ENCODE peak calls at places on chromosomes 13 and 19, in seven cellular contexts. P, O, A, E, Y, X and Z are unnamed samples.

GRCh38 chr13:47216176-47216822 is 319.4 kb upstream of the HTR2A start:
- DNase-seq in P (no peak), O (peak), A (no peak), E (peak), Y (no peak), X (no peak), Z (peak)

GRCh38 chr13:33547035-33547434 is 261.5 kb upstream of the STARD13 start:
- DNase-seq in P (no peak), O (no peak), A (no peak), E (no peak), Y (no peak), X (no peak), Z (peak)

GRCh38 chr19:277131-277530 is 14.1 kb downstream of the PLPP2 start:
- DNase-seq in P (no peak), O (no peak), A (no peak), E (no peak), Y (no peak), X (no peak), Z (no peak)

GRCh38 chr19:42421591-42422031 is 5.6 kb downstream of the LIPE start:
- DNase-seq in P (peak), O (no peak), A (no peak), E (no peak), Y (no peak), X (no peak), Z (no peak)

GRCh38 chr13:51416107-51416506 is 36.7 kb downstream of the INTS6 start:
- DNase-seq in P (no peak), O (no peak), A (no peak), E (no peak), Y (no peak), X (no peak), Z (no peak)

GRCh38 chr19:46975918-46976782 is 43.5 kb upstream of the NPAS1 start:
- DNase-seq in P (peak), O (peak), A (peak), E (peak), Y (peak), X (peak), Z (peak)

GRCh38 chr13:74891610-74892009 is 590.4 kb downstream of the TBC1D4 start:
- DNase-seq in P (no peak), O (no peak), A (no peak), E (peak), Y (no peak), X (no peak), Z (peak)

GRCh38 chr13:20439261-20439660 is 86.4 kb downstream of the CRYL1 start:
- DNase-seq in P (no peak), O (no peak), A (no peak), E (peak), Y (no peak), X (no peak), Z (no peak)

GRCh38 chr13:30486230-30487074 is 20.7 kb upstream of the HMGB1 start:
- DNase-seq in P (no peak), O (no peak), A (peak), E (no peak), Y (no peak), X (no peak), Z (no peak)

GRCh38 chr19:28419312-28419711 is 793.6 kb downstream of the UQCRFS1 start:
- DNase-seq in P (no peak), O (no peak), A (no peak), E (no peak), Y (peak), X (no peak), Z (peak)

GRCh38 chr19:45311640-45312039 is 11.0 kb downstream of the CKM start:
- DNase-seq in P (peak), O (no peak), A (no peak), E (no peak), Y (peak), X (no peak), Z (no peak)

GRCh38 chr19:8571006-8571411 is 6.2 kb downstream of the MYO1F start:
- DNase-seq in P (no peak), O (no peak), A (peak), E (peak), Y (peak), X (no peak), Z (peak)

GRCh38 chr13:65679240-65679639 is 1550.9 kb downstream of the PCDH9 start:
- DNase-seq in P (no peak), O (no peak), A (no peak), E (peak), Y (no peak), X (no peak), Z (peak)

DNA sequence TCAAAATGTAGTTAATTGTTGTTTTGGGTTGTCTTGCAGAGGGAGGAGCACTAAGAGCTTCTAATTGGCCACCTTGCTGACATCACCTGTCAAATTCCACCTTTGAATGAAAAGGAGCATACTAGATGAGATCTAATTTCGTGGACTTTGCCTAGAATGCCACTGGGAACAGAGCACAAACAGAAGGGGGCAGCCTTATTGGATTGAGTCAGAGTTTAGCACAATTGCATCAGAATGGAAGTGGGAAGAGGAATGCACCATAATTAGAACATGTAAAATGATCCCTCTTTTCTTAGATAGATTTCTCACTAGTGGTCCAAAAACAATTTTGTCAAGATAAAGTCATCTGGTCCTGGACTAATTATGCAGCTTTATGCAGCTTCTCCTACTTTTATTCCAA is 1552.2 kb downstream of the PCDH9 start:
- DNase-seq in P (no peak), O (no peak), A (no peak), E (peak), Y (no peak), X (no peak), Z (peak)
- TF ChIP-seq CTCF in P (no peak), O (peak), A (no peak), E (no peak), Y (no peak), X (no peak), Z (peak)

GRCh38 chr19:9700229-9700981 is 25.5 kb upstream of the ZNF562 start:
- DNase-seq in P (no peak), O (no peak), A (no peak), E (no peak), Y (no peak), X (no peak), Z (no peak)

GRCh38 chr19:9705836-9706235 is 30.9 kb upstream of the ZNF562 start:
- DNase-seq in P (no peak), O (no peak), A (no peak), E (no peak), Y (no peak), X (no peak), Z (no peak)

GRCh38 chr19:9702186-9702585 is 27.3 kb upstream of the ZNF562 start:
- DNase-seq in P (no peak), O (no peak), A (no peak), E (no peak), Y (no peak), X (no peak), Z (no peak)
- H3K4me3 ChIP-seq in P (no peak), O (no peak), A (no peak), E (no peak), Y (no peak), X (no peak), Z (no peak)

GRCh38 chr13:97124237-97124636 is 97.9 kb upstream of the MBNL2 start:
- DNase-seq in P (no peak), O (no peak), A (no peak), E (no peak), Y (no peak), X (no peak), Z (no peak)

GRCh38 chr13:97122381-97122996 is 99.6 kb upstream of the MBNL2 start:
- DNase-seq in P (no peak), O (no peak), A (no peak), E (peak), Y (no peak), X (no peak), Z (peak)

GRCh38 chr13:97125810-97126738 is 96.1 kb upstream of the MBNL2 start:
- DNase-seq in P (no peak), O (no peak), A (no peak), E (peak), Y (no peak), X (peak), Z (peak)

GRCh38 chr13:97127842-97128241 is 94.3 kb upstream of the MBNL2 start:
- DNase-seq in P (no peak), O (no peak), A (no peak), E (peak), Y (no peak), X (no peak), Z (no peak)

DNA sequence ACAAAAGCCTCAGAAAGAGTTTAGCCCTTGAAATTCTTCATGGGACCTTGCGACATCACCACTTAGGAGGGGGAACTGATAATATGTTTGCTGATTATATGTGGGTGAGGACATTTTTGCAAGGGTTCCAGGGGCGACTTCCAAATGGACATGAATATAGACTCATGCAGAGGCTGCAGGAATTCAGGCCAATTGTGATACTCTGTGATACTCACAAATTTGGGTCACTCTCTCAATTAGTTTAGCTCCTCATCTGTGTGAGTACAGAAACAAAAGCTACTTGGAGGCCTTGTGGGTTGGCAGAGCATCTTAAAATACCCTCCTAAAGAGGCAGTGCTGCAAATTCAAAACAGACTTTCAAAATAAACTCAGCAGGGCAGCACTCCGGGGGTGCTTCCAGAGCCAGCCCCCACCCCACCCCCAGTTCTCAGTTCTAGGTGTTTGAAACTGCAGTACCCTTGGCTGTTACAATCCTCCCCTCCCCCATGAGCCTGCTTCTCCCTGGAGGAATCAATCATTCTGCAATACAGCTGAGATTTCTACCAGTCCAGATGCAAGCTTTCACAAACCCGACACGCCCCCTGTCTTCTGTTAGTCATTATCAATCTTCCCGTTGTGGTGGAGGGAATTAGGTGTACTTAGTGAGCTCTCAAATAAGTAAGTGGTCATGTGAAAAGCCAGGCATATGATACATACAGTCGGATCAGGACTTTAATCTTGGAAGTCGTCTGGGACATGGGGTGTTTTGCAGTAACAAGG is 96.9 kb upstream of the MBNL2 start:
- DNase-seq in P (no peak), O (no peak), A (peak), E (peak), Y (peak), X (peak), Z (peak)
- TF ChIP-seq CTCF in P (no peak), O (peak), A (no peak), E (peak), Y (no peak), X (peak), Z (peak)

DNA sequence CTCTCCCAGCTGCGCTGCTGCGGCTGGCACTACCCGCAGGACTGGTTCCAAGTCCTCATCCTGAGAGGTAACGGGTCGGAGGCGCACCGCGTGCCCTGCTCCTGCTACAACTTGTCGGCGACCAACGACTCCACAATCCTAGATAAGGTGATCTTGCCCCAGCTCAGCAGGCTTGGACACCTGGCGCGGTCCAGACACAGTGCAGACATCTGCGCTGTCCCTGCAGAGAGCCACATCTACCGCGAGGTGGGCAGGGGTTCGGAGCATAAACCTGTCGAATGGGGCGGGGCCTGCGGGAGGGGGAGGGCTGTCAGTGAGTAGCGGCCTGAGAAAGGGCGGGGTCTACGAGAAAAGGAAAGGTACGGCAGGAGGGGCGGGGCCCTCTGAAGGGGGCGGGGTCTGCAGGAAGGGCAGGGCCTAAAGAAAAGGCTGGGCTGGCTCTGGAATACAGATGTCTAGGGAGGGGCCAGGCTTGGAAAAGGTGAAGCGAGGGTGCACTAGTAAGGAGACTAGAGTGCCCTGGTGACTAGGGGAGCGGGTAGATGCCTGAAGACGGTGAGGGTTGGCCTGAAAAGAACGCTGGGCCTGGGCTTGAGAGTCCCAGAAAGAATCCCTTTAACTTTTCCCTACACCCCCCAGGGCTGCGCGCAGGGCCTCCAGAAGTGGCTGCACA is 3.6 kb downstream of the CD37 start:
- DNase-seq in P (peak), O (no peak), A (peak), E (peak), Y (peak), X (peak), Z (peak)
- H3K4me3 ChIP-seq in P (peak), O (peak), A (no peak), E (peak), Y (peak), X (no peak), Z (peak)

DNA sequence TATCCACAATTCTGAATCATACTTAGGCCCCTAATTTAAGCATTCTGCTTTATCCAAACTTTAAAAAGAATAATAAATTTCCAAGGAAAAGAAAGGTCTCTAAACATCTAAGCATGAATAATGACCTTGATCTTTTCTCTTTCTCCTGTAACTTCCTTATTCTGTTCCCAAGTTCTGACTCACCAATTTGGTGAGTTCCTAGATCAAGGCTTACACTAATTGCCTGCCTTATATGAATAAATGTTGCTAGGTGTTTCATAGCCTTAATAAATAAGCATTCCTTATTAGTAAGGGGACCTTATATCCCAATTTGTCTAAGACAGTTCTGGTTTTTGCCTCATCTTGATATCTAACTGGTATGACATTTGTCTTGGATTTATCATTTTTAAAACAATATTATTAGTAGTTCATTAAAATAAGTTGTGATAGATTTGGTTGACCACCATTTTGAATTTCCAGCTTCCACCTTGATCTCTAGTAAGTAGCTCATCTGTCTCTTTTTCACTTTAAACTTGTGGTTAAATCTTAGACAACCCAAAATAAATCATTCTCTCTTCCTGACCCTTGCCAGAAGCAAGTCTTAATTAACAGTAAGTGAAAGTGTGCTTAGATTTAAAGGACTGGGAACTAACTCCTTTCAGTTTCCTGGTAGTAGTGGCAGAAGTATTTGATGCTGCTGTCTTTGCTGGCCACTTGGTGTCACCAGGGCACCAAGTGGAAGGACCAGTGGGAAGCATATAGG is 121.2 kb upstream of the MLNR start:
- DNase-seq in P (no peak), O (no peak), A (no peak), E (no peak), Y (no peak), X (no peak), Z (peak)
- TF ChIP-seq CTCF in P (peak), O (peak), A (no peak), E (peak), Y (no peak), X (peak), Z (peak)

DNA sequence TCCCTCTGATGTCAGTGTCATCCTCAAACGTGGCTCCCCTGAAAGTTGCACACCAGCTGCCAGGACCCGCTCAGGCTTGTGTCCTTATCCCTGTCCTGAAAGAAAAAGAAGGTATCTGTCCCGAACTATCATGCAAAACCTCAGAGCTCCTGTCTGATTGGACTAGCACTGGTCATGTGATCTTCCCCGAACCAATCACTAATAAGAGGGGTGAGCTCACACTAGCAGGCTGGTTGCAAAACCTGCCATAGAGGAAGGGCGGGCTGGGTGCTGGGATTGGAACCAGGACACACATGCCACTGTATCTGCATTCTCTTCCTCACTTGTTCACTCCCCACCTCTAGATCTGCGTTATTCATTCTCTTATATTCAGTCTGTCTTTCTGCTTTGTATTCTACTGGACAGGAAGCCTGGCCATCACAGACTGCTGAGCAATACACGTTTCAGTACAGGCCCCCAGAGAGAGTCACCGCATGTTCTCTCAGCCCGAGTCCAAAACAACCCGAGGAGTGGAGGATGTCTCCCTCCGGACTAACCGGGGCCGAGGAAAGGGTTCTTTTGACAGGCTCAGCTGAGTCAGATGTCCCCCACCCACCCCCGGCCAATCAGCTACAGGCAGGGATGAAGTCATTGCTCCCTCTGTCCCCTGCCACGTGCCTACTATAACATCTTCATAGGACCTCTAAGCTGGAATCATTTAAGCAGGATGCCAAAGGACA is 97.7 kb downstream of the SIPA1L3 start:
- DNase-seq in P (peak), O (peak), A (peak), E (peak), Y (peak), X (peak), Z (peak)
- H3K4me3 ChIP-seq in P (peak), O (peak), A (no peak), E (peak), Y (peak), X (peak), Z (peak)

GRCh38 chr19:4732680-4733114 is 9.1 kb upstream of the DPP9 start:
- DNase-seq in P (no peak), O (no peak), A (peak), E (peak), Y (peak), X (peak), Z (peak)

GRCh38 chr19:4733755-4734345 is 10.2 kb upstream of the DPP9 start:
- DNase-seq in P (no peak), O (no peak), A (no peak), E (no peak), Y (no peak), X (no peak), Z (no peak)

GRCh38 chr19:4730740-4731171 is 7.1 kb upstream of the DPP9 start:
- DNase-seq in P (peak), O (no peak), A (peak), E (no peak), Y (no peak), X (peak), Z (no peak)
- TF ChIP-seq CTCF in P (peak), O (peak), A (peak), E (peak), Y (peak), X (peak), Z (peak)

GRCh38 chr19:20079487-20079886 is 1.7 kb downstream of the ZNF90 start:
- DNase-seq in P (no peak), O (no peak), A (no peak), E (peak), Y (no peak), X (no peak), Z (peak)
- H3K4me3 ChIP-seq in P (no peak), O (no peak), A (no peak), E (peak), Y (no peak), X (peak), Z (peak)